ENCODE peak calls at places on chromosomes 11 and 22, in nine cellular contexts. E is NCI-H1105 treated with DMSO at 0.1 percent for 48 hours; Z is CD8-positive, alpha-beta T cell; I is B cell; S is NT2/D1; D is T-helper 9 cell; P is PC-3; M is fibroblast of lung; B is RPMI7951. F is an unnamed sample.

GRCh38 chr11:128695539-128696221 is 1.8 kb downstream of the FLI1 start:
- DNase-seq in E (no peak), Z (peak; percentile 69), I (peak; percentile 72), S (no peak), D (no peak), P (no peak), M (no peak), B (no peak), F (no peak)

GRCh38 chr22:45783021-45783420 is 111.4 kb downstream of the ATXN10 start:
- DNase-seq in E (no peak), Z (no peak), I (no peak), S (no peak), D (no peak), P (no peak), M (no peak), B (no peak), F (no peak)

GRCh38 chr11:119694334-119694733 is 34.7 kb downstream of the NECTIN1 start:
- DNase-seq in E (no peak), Z (no peak), I (no peak), S (no peak), D (no peak), P (no peak), M (no peak), B (peak; percentile 15), F (no peak)

GRCh38 chr11:66222358-66223149 is 45.9 kb upstream of the RAB1B start:
- DNase-seq in E (peak; percentile 95), Z (peak; percentile 92), I (peak; percentile 94), S (peak; percentile 96), D (peak; percentile 90), P (peak; percentile 96), M (peak; percentile 91), B (peak; percentile 82), F (peak; percentile 84)

GRCh38 chr11:126702987-126703386 is 297.6 kb downstream of the KIRREL3 start:
- DNase-seq in E (no peak), Z (no peak), I (no peak), S (no peak), D (no peak), P (no peak), M (no peak), B (peak; percentile 51), F (no peak)

GRCh38 chr22:20386972-20387371 is 7.0 kb upstream of the ZNF74 start:
- DNase-seq in E (no peak), Z (no peak), I (no peak), S (no peak), D (no peak), P (no peak), M (no peak), B (no peak), F (no peak)

GRCh38 chr11:71537537-71537936 is 288 bp upstream of the KRTAP5-8 start:
- DNase-seq in E (no peak), Z (no peak), I (no peak), S (no peak), D (no peak), P (no peak), M (no peak), B (no peak), F (no peak)

GRCh38 chr11:15969281-15969680 is 387.1 kb downstream of the SOX6 start:
- DNase-seq in E (peak; percentile 27), Z (no peak), I (no peak), S (no peak), D (no peak), P (peak; percentile 48), M (peak; percentile 92), B (peak; percentile 82), F (peak; percentile 75)

GRCh38 chr11:124194696-124195418 is 11.7 kb downstream of the OR10D3 start:
- DNase-seq in E (peak; percentile 71), Z (no peak), I (no peak), S (peak; percentile 56), D (no peak), P (peak; percentile 79), M (peak; percentile 80), B (peak; percentile 57), F (peak; percentile 70)

GRCh38 chr11:12746593-12747097 is 72.4 kb downstream of the TEAD1 start:
- DNase-seq in E (peak; percentile 98), Z (no peak), I (no peak), S (peak; percentile 71), D (no peak), P (peak; percentile 14), M (peak; percentile 91), B (peak; percentile 80), F (peak; percentile 52)

GRCh38 chr11:113562981-113563461 is 87.8 kb upstream of the DRD2 start:
- DNase-seq in E (no peak), Z (peak; percentile 1), I (no peak), S (no peak), D (no peak), P (peak; percentile 48), M (no peak), B (peak; percentile 64), F (no peak)

GRCh38 chr22:19871023-19871844 is 16.6 kb upstream of the GNB1L start:
- DNase-seq in E (no peak), Z (peak; percentile 47), I (no peak), S (no peak), D (no peak), P (no peak), M (no peak), B (no peak), F (no peak)

GRCh38 chr11:107538821-107539220 is 26.7 kb downstream of the ALKBH8 start:
- DNase-seq in E (no peak), Z (no peak), I (no peak), S (no peak), D (no peak), P (no peak), M (no peak), B (no peak), F (no peak)

GRCh38 chr11:126398721-126399120 is 43.2 kb downstream of the ST3GAL4 start:
- DNase-seq in E (no peak), Z (no peak), I (no peak), S (no peak), D (no peak), P (no peak), M (no peak), B (no peak), F (no peak)

GRCh38 chr22:26122920-26123468 is 46.3 kb upstream of the SEZ6L start:
- DNase-seq in E (no peak), Z (no peak), I (no peak), S (no peak), D (no peak), P (no peak), M (no peak), B (peak; percentile 10), F (no peak)

GRCh38 chr11:87369888-87370287 is 332.2 kb downstream of the TMEM135 start:
- DNase-seq in E (no peak), Z (no peak), I (no peak), S (no peak), D (no peak), P (no peak), M (no peak), B (no peak), F (no peak)

GRCh38 chr11:17864478-17864941 is 129.9 kb downstream of the KCNC1 start:
- DNase-seq in E (no peak), Z (no peak), I (no peak), S (no peak), D (no peak), P (peak; percentile 49), M (no peak), B (no peak), F (no peak)

GRCh38 chr22:39215430-39216142 is 29.2 kb downstream of the PDGFB start:
- DNase-seq in E (no peak), Z (peak; percentile 65), I (no peak), S (no peak), D (no peak), P (no peak), M (no peak), B (no peak), F (no peak)

GRCh38 chr22:39073941-39074340 is 3.1 kb upstream of the APOBEC3G start:
- DNase-seq in E (no peak), Z (no peak), I (no peak), S (no peak), D (no peak), P (no peak), M (no peak), B (no peak), F (no peak)

GRCh38 chr11:34356576-34356917 is 1.3 kb downstream of the ABTB2 start:
- DNase-seq in E (no peak), Z (peak; percentile 52), I (no peak), S (no peak), D (no peak), P (no peak), M (peak; percentile 47), B (peak; percentile 60), F (no peak)

GRCh38 chr11:72227316-72228228 is 3.0 kb downstream of the INPPL1 start:
- DNase-seq in E (peak; percentile 93), Z (peak; percentile 43), I (no peak), S (no peak), D (no peak), P (peak; percentile 17), M (peak; percentile 50), B (peak; percentile 52), F (no peak)

GRCh38 chr11:63764201-63764711 is 4.3 kb downstream of the ZFTA start:
- DNase-seq in E (no peak), Z (no peak), I (no peak), S (no peak), D (no peak), P (no peak), M (no peak), B (no peak), F (no peak)

GRCh38 chr11:15208570-15209222 is 94.0 kb downstream of the INSC start:
- DNase-seq in E (peak; percentile 78), Z (peak; percentile 85), I (peak; percentile 82), S (peak; percentile 48), D (peak; percentile 66), P (peak; percentile 59), M (peak; percentile 71), B (no peak), F (peak; percentile 56)

GRCh38 chr11:38182126-38182907 is 1584.3 kb upstream of the RAG2 start:
- DNase-seq in E (no peak), Z (no peak), I (no peak), S (no peak), D (no peak), P (no peak), M (peak; percentile 59), B (no peak), F (peak; percentile 17)

GRCh38 chr22:31625661-31626426 is 36.2 kb downstream of the PISD start:
- DNase-seq in E (no peak), Z (no peak), I (no peak), S (peak; percentile 38), D (no peak), P (no peak), M (no peak), B (no peak), F (peak; percentile 28)

GRCh38 chr11:64778473-64779298 is at the start of gene SF1:
- DNase-seq in E (peak; percentile 100), Z (peak; percentile 98), I (peak; percentile 100), S (peak; percentile 100), D (peak; percentile 96), P (peak; percentile 100), M (peak; percentile 100), B (peak; percentile 99), F (peak; percentile 100)

GRCh38 chr22:19759994-19760651 is 455 bp upstream of the TBX1 start:
- DNase-seq in E (no peak), Z (no peak), I (no peak), S (no peak), D (no peak), P (peak; percentile 2), M (no peak), B (no peak), F (no peak)

GRCh38 chr11:35404397-35404775 is 15.0 kb downstream of the SLC1A2 start:
- DNase-seq in E (no peak), Z (no peak), I (no peak), S (no peak), D (no peak), P (peak; percentile 69), M (peak; percentile 45), B (peak; percentile 60), F (no peak)

GRCh38 chr22:37283393-37283937 is 1.2 kb downstream of the CYTH4 start:
- DNase-seq in E (no peak), Z (peak; percentile 80), I (no peak), S (no peak), D (peak; percentile 65), P (no peak), M (no peak), B (no peak), F (no peak)

GRCh38 chr11:45208135-45208534 is 61.7 kb downstream of the PRDM11 start:
- DNase-seq in E (no peak), Z (no peak), I (no peak), S (no peak), D (no peak), P (no peak), M (no peak), B (no peak), F (no peak)

GRCh38 chr11:848380-848931 is 5.8 kb downstream of the TSPAN4 start:
- DNase-seq in E (no peak), Z (peak; percentile 80), I (peak; percentile 67), S (no peak), D (peak; percentile 62), P (no peak), M (no peak), B (no peak), F (peak; percentile 27)

F was measured in fibroblast of gingiva.